ENCODE peak calls at places on chromosomes 2 and 18, in eight cellular contexts. One of them, this sample, is unnamed.

GRCh38 chr2:11899264-11899818 is 152.9 kb downstream of the LPIN1 start:
- DNase-seq in CD8-positive, alpha-beta T cell: no peak
- DNase-seq in HEK293T: no peak
- DNase-seq in NCI-H1417: no peak
- DNase-seq in neural progenitor cell: no peak
- DNase-seq in MCF 10A: peak
- DNase-seq in astrocyte of the spinal cord: peak
- DNase-seq in stimulated activated CD4-positive, alpha-beta T cell treated with anti-CD3 and anti-CD28 coated beads, Interleukin-2, amount 100 ng/mL, for 48 hours: no peak
- DNase-seq in this sample: no peak

GRCh38 chr2:218125626-218126080 is at the start of gene CXCR2:
- DNase-seq in CD8-positive, alpha-beta T cell: no peak
- DNase-seq in HEK293T: no peak
- DNase-seq in NCI-H1417: no peak
- DNase-seq in neural progenitor cell: no peak
- DNase-seq in MCF 10A: no peak
- DNase-seq in astrocyte of the spinal cord: no peak
- DNase-seq in stimulated activated CD4-positive, alpha-beta T cell treated with anti-CD3 and anti-CD28 coated beads, Interleukin-2, amount 100 ng/mL, for 48 hours: no peak
- DNase-seq in this sample: no peak

GRCh38 chr2:129078548-129078947 is 759.9 kb upstream of the HS6ST1 start:
- DNase-seq in CD8-positive, alpha-beta T cell: no peak
- DNase-seq in HEK293T: no peak
- DNase-seq in NCI-H1417: no peak
- DNase-seq in neural progenitor cell: no peak
- DNase-seq in MCF 10A: no peak
- DNase-seq in astrocyte of the spinal cord: no peak
- DNase-seq in stimulated activated CD4-positive, alpha-beta T cell treated with anti-CD3 and anti-CD28 coated beads, Interleukin-2, amount 100 ng/mL, for 48 hours: no peak
- DNase-seq in this sample: no peak

GRCh38 chr18:25352629-25353005 is 651 bp upstream of the ZNF521 start:
- DNase-seq in CD8-positive, alpha-beta T cell: no peak
- DNase-seq in HEK293T: no peak
- DNase-seq in NCI-H1417: no peak
- DNase-seq in neural progenitor cell: no peak
- DNase-seq in MCF 10A: peak
- DNase-seq in astrocyte of the spinal cord: no peak
- DNase-seq in stimulated activated CD4-positive, alpha-beta T cell treated with anti-CD3 and anti-CD28 coated beads, Interleukin-2, amount 100 ng/mL, for 48 hours: no peak
- DNase-seq in this sample: no peak

GRCh38 chr2:97354576-97354975 is 235.1 kb downstream of the ANKRD36B start:
- DNase-seq in CD8-positive, alpha-beta T cell: no peak
- DNase-seq in HEK293T: no peak
- DNase-seq in NCI-H1417: no peak
- DNase-seq in neural progenitor cell: no peak
- DNase-seq in MCF 10A: no peak
- DNase-seq in astrocyte of the spinal cord: no peak
- DNase-seq in stimulated activated CD4-positive, alpha-beta T cell treated with anti-CD3 and anti-CD28 coated beads, Interleukin-2, amount 100 ng/mL, for 48 hours: no peak
- DNase-seq in this sample: no peak

GRCh38 chr2:113089907-113090306 is 22.1 kb downstream of the IL1F10 start:
- DNase-seq in CD8-positive, alpha-beta T cell: no peak
- DNase-seq in HEK293T: no peak
- DNase-seq in NCI-H1417: no peak
- DNase-seq in neural progenitor cell: no peak
- DNase-seq in MCF 10A: no peak
- DNase-seq in astrocyte of the spinal cord: no peak
- DNase-seq in stimulated activated CD4-positive, alpha-beta T cell treated with anti-CD3 and anti-CD28 coated beads, Interleukin-2, amount 100 ng/mL, for 48 hours: no peak
- DNase-seq in this sample: no peak

GRCh38 chr2:145832681-145833080 is 1312.8 kb upstream of the ZEB2 start:
- DNase-seq in CD8-positive, alpha-beta T cell: no peak
- DNase-seq in HEK293T: no peak
- DNase-seq in NCI-H1417: no peak
- DNase-seq in neural progenitor cell: no peak
- DNase-seq in MCF 10A: no peak
- DNase-seq in astrocyte of the spinal cord: no peak
- DNase-seq in stimulated activated CD4-positive, alpha-beta T cell treated with anti-CD3 and anti-CD28 coated beads, Interleukin-2, amount 100 ng/mL, for 48 hours: no peak
- DNase-seq in this sample: no peak

GRCh38 chr2:169644173-169644572 is 50.0 kb downstream of the CFAP210 start:
- DNase-seq in CD8-positive, alpha-beta T cell: no peak
- DNase-seq in HEK293T: no peak
- DNase-seq in NCI-H1417: no peak
- DNase-seq in neural progenitor cell: no peak
- DNase-seq in MCF 10A: no peak
- DNase-seq in astrocyte of the spinal cord: no peak
- DNase-seq in stimulated activated CD4-positive, alpha-beta T cell treated with anti-CD3 and anti-CD28 coated beads, Interleukin-2, amount 100 ng/mL, for 48 hours: no peak
- DNase-seq in this sample: no peak

GRCh38 chr2:7840651-7841380 is 841.0 kb upstream of the ID2 start:
- DNase-seq in CD8-positive, alpha-beta T cell: no peak
- DNase-seq in HEK293T: no peak
- DNase-seq in NCI-H1417: no peak
- DNase-seq in neural progenitor cell: no peak
- DNase-seq in MCF 10A: no peak
- DNase-seq in astrocyte of the spinal cord: no peak
- DNase-seq in stimulated activated CD4-positive, alpha-beta T cell treated with anti-CD3 and anti-CD28 coated beads, Interleukin-2, amount 100 ng/mL, for 48 hours: no peak
- DNase-seq in this sample: no peak

GRCh38 chr18:75089748-75090327 is 119.1 kb downstream of the PTGR3 start:
- DNase-seq in CD8-positive, alpha-beta T cell: no peak
- DNase-seq in HEK293T: no peak
- DNase-seq in NCI-H1417: no peak
- DNase-seq in neural progenitor cell: no peak
- DNase-seq in MCF 10A: no peak
- DNase-seq in astrocyte of the spinal cord: no peak
- DNase-seq in stimulated activated CD4-positive, alpha-beta T cell treated with anti-CD3 and anti-CD28 coated beads, Interleukin-2, amount 100 ng/mL, for 48 hours: no peak
- DNase-seq in this sample: no peak

GRCh38 chr2:45435316-45435715 is 175.8 kb downstream of the SRBD1 start:
- DNase-seq in CD8-positive, alpha-beta T cell: no peak
- DNase-seq in HEK293T: no peak
- DNase-seq in NCI-H1417: no peak
- DNase-seq in neural progenitor cell: no peak
- DNase-seq in MCF 10A: peak
- DNase-seq in astrocyte of the spinal cord: peak
- DNase-seq in stimulated activated CD4-positive, alpha-beta T cell treated with anti-CD3 and anti-CD28 coated beads, Interleukin-2, amount 100 ng/mL, for 48 hours: no peak
- DNase-seq in this sample: no peak

GRCh38 chr2:78546843-78547242 is 478.7 kb upstream of the REG3G start:
- DNase-seq in CD8-positive, alpha-beta T cell: no peak
- DNase-seq in HEK293T: no peak
- DNase-seq in NCI-H1417: no peak
- DNase-seq in neural progenitor cell: no peak
- DNase-seq in MCF 10A: no peak
- DNase-seq in astrocyte of the spinal cord: no peak
- DNase-seq in stimulated activated CD4-positive, alpha-beta T cell treated with anti-CD3 and anti-CD28 coated beads, Interleukin-2, amount 100 ng/mL, for 48 hours: no peak
- DNase-seq in this sample: no peak

GRCh38 chr18:39863916-39864315 is 2091.1 kb upstream of the PIK3C3 start:
- DNase-seq in CD8-positive, alpha-beta T cell: no peak
- DNase-seq in HEK293T: no peak
- DNase-seq in NCI-H1417: no peak
- DNase-seq in neural progenitor cell: no peak
- DNase-seq in MCF 10A: no peak
- DNase-seq in astrocyte of the spinal cord: no peak
- DNase-seq in stimulated activated CD4-positive, alpha-beta T cell treated with anti-CD3 and anti-CD28 coated beads, Interleukin-2, amount 100 ng/mL, for 48 hours: no peak
- DNase-seq in this sample: no peak

GRCh38 chr2:164811826-164812225 is 29.8 kb downstream of the COBLL1 start:
- DNase-seq in CD8-positive, alpha-beta T cell: no peak
- DNase-seq in HEK293T: no peak
- DNase-seq in NCI-H1417: no peak
- DNase-seq in neural progenitor cell: no peak
- DNase-seq in MCF 10A: no peak
- DNase-seq in astrocyte of the spinal cord: no peak
- DNase-seq in stimulated activated CD4-positive, alpha-beta T cell treated with anti-CD3 and anti-CD28 coated beads, Interleukin-2, amount 100 ng/mL, for 48 hours: no peak
- DNase-seq in this sample: no peak

GRCh38 chr2:74982581-74982980 is 24.1 kb downstream of the POLE4 start:
- DNase-seq in CD8-positive, alpha-beta T cell: no peak
- DNase-seq in HEK293T: no peak
- DNase-seq in NCI-H1417: no peak
- DNase-seq in neural progenitor cell: no peak
- DNase-seq in MCF 10A: peak
- DNase-seq in astrocyte of the spinal cord: no peak
- DNase-seq in stimulated activated CD4-positive, alpha-beta T cell treated with anti-CD3 and anti-CD28 coated beads, Interleukin-2, amount 100 ng/mL, for 48 hours: no peak
- DNase-seq in this sample: no peak

GRCh38 chr18:53458266-53458665 is 766.2 kb downstream of the MBD2 start:
- DNase-seq in CD8-positive, alpha-beta T cell: no peak
- DNase-seq in HEK293T: no peak
- DNase-seq in NCI-H1417: peak
- DNase-seq in neural progenitor cell: no peak
- DNase-seq in MCF 10A: peak
- DNase-seq in astrocyte of the spinal cord: peak
- DNase-seq in stimulated activated CD4-positive, alpha-beta T cell treated with anti-CD3 and anti-CD28 coated beads, Interleukin-2, amount 100 ng/mL, for 48 hours: no peak
- DNase-seq in this sample: no peak

GRCh38 chr18:75592527-75592926 is 165.0 kb upstream of the SMIM21 start:
- DNase-seq in CD8-positive, alpha-beta T cell: no peak
- DNase-seq in HEK293T: no peak
- DNase-seq in NCI-H1417: peak
- DNase-seq in neural progenitor cell: no peak
- DNase-seq in MCF 10A: peak
- DNase-seq in astrocyte of the spinal cord: peak
- DNase-seq in stimulated activated CD4-positive, alpha-beta T cell treated with anti-CD3 and anti-CD28 coated beads, Interleukin-2, amount 100 ng/mL, for 48 hours: no peak
- DNase-seq in this sample: no peak

GRCh38 chr18:5058768-5059539 is 138.1 kb downstream of the AKAIN1 start:
- DNase-seq in CD8-positive, alpha-beta T cell: peak
- DNase-seq in HEK293T: no peak
- DNase-seq in NCI-H1417: no peak
- DNase-seq in neural progenitor cell: no peak
- DNase-seq in MCF 10A: no peak
- DNase-seq in astrocyte of the spinal cord: no peak
- DNase-seq in stimulated activated CD4-positive, alpha-beta T cell treated with anti-CD3 and anti-CD28 coated beads, Interleukin-2, amount 100 ng/mL, for 48 hours: no peak
- DNase-seq in this sample: peak

GRCh38 chr2:3142961-3143571 is 234.6 kb downstream of the EIPR1 start:
- DNase-seq in CD8-positive, alpha-beta T cell: no peak
- DNase-seq in HEK293T: no peak
- DNase-seq in NCI-H1417: no peak
- DNase-seq in neural progenitor cell: no peak
- DNase-seq in MCF 10A: no peak
- DNase-seq in astrocyte of the spinal cord: no peak
- DNase-seq in stimulated activated CD4-positive, alpha-beta T cell treated with anti-CD3 and anti-CD28 coated beads, Interleukin-2, amount 100 ng/mL, for 48 hours: no peak
- DNase-seq in this sample: no peak

GRCh38 chr18:80086281-80086680 is 22.8 kb upstream of the ADNP2 start:
- DNase-seq in CD8-positive, alpha-beta T cell: no peak
- DNase-seq in HEK293T: no peak
- DNase-seq in NCI-H1417: no peak
- DNase-seq in neural progenitor cell: no peak
- DNase-seq in MCF 10A: no peak
- DNase-seq in astrocyte of the spinal cord: no peak
- DNase-seq in stimulated activated CD4-positive, alpha-beta T cell treated with anti-CD3 and anti-CD28 coated beads, Interleukin-2, amount 100 ng/mL, for 48 hours: no peak
- DNase-seq in this sample: no peak

GRCh38 chr18:11125372-11126315 is 23.7 kb downstream of the PIEZO2 start:
- DNase-seq in CD8-positive, alpha-beta T cell: no peak
- DNase-seq in HEK293T: no peak
- DNase-seq in NCI-H1417: no peak
- DNase-seq in neural progenitor cell: no peak
- DNase-seq in MCF 10A: no peak
- DNase-seq in astrocyte of the spinal cord: no peak
- DNase-seq in stimulated activated CD4-positive, alpha-beta T cell treated with anti-CD3 and anti-CD28 coated beads, Interleukin-2, amount 100 ng/mL, for 48 hours: no peak
- DNase-seq in this sample: no peak

GRCh38 chr18:33914399-33914798 is 310.3 kb downstream of the NOL4 start:
- DNase-seq in CD8-positive, alpha-beta T cell: no peak
- DNase-seq in HEK293T: no peak
- DNase-seq in NCI-H1417: no peak
- DNase-seq in neural progenitor cell: no peak
- DNase-seq in MCF 10A: peak
- DNase-seq in astrocyte of the spinal cord: peak
- DNase-seq in stimulated activated CD4-positive, alpha-beta T cell treated with anti-CD3 and anti-CD28 coated beads, Interleukin-2, amount 100 ng/mL, for 48 hours: no peak
- DNase-seq in this sample: no peak

GRCh38 chr18:30828700-30829099 is 213.8 kb downstream of the DSC3 start:
- DNase-seq in CD8-positive, alpha-beta T cell: no peak
- DNase-seq in HEK293T: no peak
- DNase-seq in NCI-H1417: no peak
- DNase-seq in neural progenitor cell: peak
- DNase-seq in MCF 10A: peak
- DNase-seq in astrocyte of the spinal cord: no peak
- DNase-seq in stimulated activated CD4-positive, alpha-beta T cell treated with anti-CD3 and anti-CD28 coated beads, Interleukin-2, amount 100 ng/mL, for 48 hours: no peak
- DNase-seq in this sample: no peak

GRCh38 chr2:174485763-174486613 is 841 bp downstream of the GPR155 start:
- DNase-seq in CD8-positive, alpha-beta T cell: no peak
- DNase-seq in HEK293T: peak
- DNase-seq in NCI-H1417: peak
- DNase-seq in neural progenitor cell: peak
- DNase-seq in MCF 10A: no peak
- DNase-seq in astrocyte of the spinal cord: peak
- DNase-seq in stimulated activated CD4-positive, alpha-beta T cell treated with anti-CD3 and anti-CD28 coated beads, Interleukin-2, amount 100 ng/mL, for 48 hours: no peak
- DNase-seq in this sample: no peak

GRCh38 chr2:64260817-64261216 is 116.6 kb upstream of the PELI1 start:
- DNase-seq in CD8-positive, alpha-beta T cell: no peak
- DNase-seq in HEK293T: no peak
- DNase-seq in NCI-H1417: no peak
- DNase-seq in neural progenitor cell: peak
- DNase-seq in MCF 10A: no peak
- DNase-seq in astrocyte of the spinal cord: no peak
- DNase-seq in stimulated activated CD4-positive, alpha-beta T cell treated with anti-CD3 and anti-CD28 coated beads, Interleukin-2, amount 100 ng/mL, for 48 hours: no peak
- DNase-seq in this sample: no peak

GRCh38 chr2:132585982-132586608 is 83.9 kb downstream of the LYPD1 start:
- DNase-seq in CD8-positive, alpha-beta T cell: no peak
- DNase-seq in HEK293T: no peak
- DNase-seq in NCI-H1417: no peak
- DNase-seq in neural progenitor cell: no peak
- DNase-seq in MCF 10A: no peak
- DNase-seq in astrocyte of the spinal cord: no peak
- DNase-seq in stimulated activated CD4-positive, alpha-beta T cell treated with anti-CD3 and anti-CD28 coated beads, Interleukin-2, amount 100 ng/mL, for 48 hours: no peak
- DNase-seq in this sample: no peak

GRCh38 chr2:210884227-210884626 is 327.8 kb downstream of the CPS1 start:
- DNase-seq in CD8-positive, alpha-beta T cell: no peak
- DNase-seq in HEK293T: no peak
- DNase-seq in NCI-H1417: no peak
- DNase-seq in neural progenitor cell: no peak
- DNase-seq in MCF 10A: no peak
- DNase-seq in astrocyte of the spinal cord: no peak
- DNase-seq in stimulated activated CD4-positive, alpha-beta T cell treated with anti-CD3 and anti-CD28 coated beads, Interleukin-2, amount 100 ng/mL, for 48 hours: no peak
- DNase-seq in this sample: no peak

GRCh38 chr2:169507698-169508097 is 1.8 kb upstream of the KLHL41 start:
- DNase-seq in CD8-positive, alpha-beta T cell: no peak
- DNase-seq in HEK293T: no peak
- DNase-seq in NCI-H1417: peak
- DNase-seq in neural progenitor cell: no peak
- DNase-seq in MCF 10A: peak
- DNase-seq in astrocyte of the spinal cord: peak
- DNase-seq in stimulated activated CD4-positive, alpha-beta T cell treated with anti-CD3 and anti-CD28 coated beads, Interleukin-2, amount 100 ng/mL, for 48 hours: no peak
- DNase-seq in this sample: no peak

GRCh38 chr2:20292984-20293383 is 57.7 kb downstream of the PUM2 start:
- DNase-seq in CD8-positive, alpha-beta T cell: no peak
- DNase-seq in HEK293T: no peak
- DNase-seq in NCI-H1417: no peak
- DNase-seq in neural progenitor cell: no peak
- DNase-seq in MCF 10A: no peak
- DNase-seq in astrocyte of the spinal cord: no peak
- DNase-seq in stimulated activated CD4-positive, alpha-beta T cell treated with anti-CD3 and anti-CD28 coated beads, Interleukin-2, amount 100 ng/mL, for 48 hours: no peak
- DNase-seq in this sample: no peak

GRCh38 chr2:48205137-48205798 is 299.0 kb upstream of the FBXO11 start:
- DNase-seq in CD8-positive, alpha-beta T cell: no peak
- DNase-seq in HEK293T: no peak
- DNase-seq in NCI-H1417: no peak
- DNase-seq in neural progenitor cell: peak
- DNase-seq in MCF 10A: no peak
- DNase-seq in astrocyte of the spinal cord: peak
- DNase-seq in stimulated activated CD4-positive, alpha-beta T cell treated with anti-CD3 and anti-CD28 coated beads, Interleukin-2, amount 100 ng/mL, for 48 hours: no peak
- DNase-seq in this sample: no peak

GRCh38 chr2:140596447-140596846 is 1534.4 kb downstream of the LRP1B start:
- DNase-seq in CD8-positive, alpha-beta T cell: no peak
- DNase-seq in HEK293T: no peak
- DNase-seq in NCI-H1417: no peak
- DNase-seq in neural progenitor cell: no peak
- DNase-seq in MCF 10A: no peak
- DNase-seq in astrocyte of the spinal cord: no peak
- DNase-seq in stimulated activated CD4-positive, alpha-beta T cell treated with anti-CD3 and anti-CD28 coated beads, Interleukin-2, amount 100 ng/mL, for 48 hours: no peak
- DNase-seq in this sample: no peak

This sample was measured in activated T-cell treated with anti-CD3 and anti-CD28 coated beads for 1 hour.